ENCODE peak calls at places on chromosomes 16 and 17, in six cellular contexts. I is hypothalamus, P is foreskin melanocyte, R is G401, K is EH, W is small intestine. T is an unnamed sample.

GRCh38 chr16:26957283-26957859 is 109.4 kb upstream of the C16orf82 start:
- DNase-seq in W (no peak), I (no peak), K (no peak), R (no peak), P (no peak), T (no peak)

GRCh38 chr17:64025732-64026294 is 5.4 kb upstream of the ICAM2 start:
- DNase-seq in I (peak; percentile 11), W (peak; percentile 84), P (peak; percentile 52), K (peak; percentile 66), R (peak; percentile 50), T (peak; percentile 84)

GRCh38 chr16:10514369-10515055 is 65.9 kb downstream of the EMP2 start:
- DNase-seq in W (peak; percentile 59), K (peak; percentile 70), I (no peak), P (peak; percentile 24), R (peak; percentile 55), T (peak; percentile 42)

GRCh38 chr16:75234856-75235696 is 16.3 kb downstream of the CTRB1 start:
- DNase-seq in R (no peak), P (no peak), I (peak; percentile 24), W (no peak), K (no peak), T (no peak)

GRCh38 chr16:66735891-66736290 is 15.5 kb downstream of the DYNC1LI2 start:
- DNase-seq in R (no peak), W (no peak), K (no peak), P (no peak), I (no peak), T (no peak)

GRCh38 chr17:74213897-74214386 is 571 bp downstream of the TTYH2 start:
- DNase-seq in K (no peak), W (no peak), I (peak; percentile 52), P (no peak), R (no peak), T (no peak)

GRCh38 chr17:39928868-39929651 is 1.5 kb downstream of the LRRC3C start:
- DNase-seq in R (no peak), K (peak; percentile 98), P (no peak), W (peak; percentile 63), I (no peak), T (no peak)

GRCh38 chr17:22286337-22287041 is 594.2 kb downstream of the KCNJ18 start:
- DNase-seq in W (no peak), K (no peak), P (no peak), R (no peak), I (no peak), T (no peak)

GRCh38 chr16:74817851-74818250 is 43.2 kb upstream of the FA2H start:
- DNase-seq in R (no peak), P (no peak), W (no peak), I (no peak), K (no peak), T (no peak)

GRCh38 chr17:57622886-57623433 is 122.1 kb downstream of the CCDC182 start:
- DNase-seq in R (no peak), K (peak; percentile 94), W (no peak), P (peak; percentile 84), I (no peak), T (no peak)

T was measured in glutamatergic neuron.